ENCODE peak calls at places on chromosomes 1 and 21, in five cellular contexts. C, I, A, K and X are unnamed samples.

GRCh38 chr1:229035054-229035747 is 235.7 kb upstream of the RAB4A start:
- DNase-seq in K (no peak), C (no peak), A (no peak), I (no peak), X (no peak)

GRCh38 chr1:24850353-24850905 is 79.6 kb downstream of the RUNX3 start:
- DNase-seq in A (no peak), C (no peak), K (no peak), I (peak), X (no peak)

GRCh38 chr1:38991638-38992449 is 768 bp downstream of the AKIRIN1 start:
- DNase-seq in K (peak), I (no peak), A (peak), C (peak), X (peak)

GRCh38 chr1:209485167-209485566 is 98.3 kb upstream of the CAMK1G start:
- DNase-seq in C (no peak), K (no peak), A (no peak), I (peak), X (peak)

GRCh38 chr1:156821801-156822200 is 5.2 kb upstream of the SH2D2A start:
- DNase-seq in K (no peak), C (no peak), A (no peak), I (peak), X (peak)

GRCh38 chr21:18147678-18148077 is 97.0 kb upstream of the CHODL start:
- DNase-seq in A (no peak), C (no peak), K (no peak), I (no peak), X (no peak)

GRCh38 chr1:224851210-224851849 is 78.1 kb upstream of the DNAH14 start:
- DNase-seq in C (no peak), I (peak), A (peak), K (peak), X (peak)

GRCh38 chr1:223844521-223844961 is 1.2 kb downstream of the TP53BP2 start:
- DNase-seq in I (peak), K (no peak), A (no peak), C (no peak), X (no peak)

GRCh38 chr1:56515898-56516538 is 63.3 kb downstream of the PLPP3 start:
- DNase-seq in A (no peak), I (no peak), C (no peak), K (no peak), X (no peak)

GRCh38 chr1:108704501-108704900 is 8.2 kb upstream of the FNDC7 start:
- DNase-seq in A (no peak), I (peak), K (no peak), C (no peak), X (peak)

GRCh38 chr1:11145741-11146140 is 43.4 kb upstream of the ANGPTL7 start:
- DNase-seq in I (no peak), K (no peak), C (no peak), A (no peak), X (no peak)

GRCh38 chr1:50980505-50980904 is 10.5 kb downstream of the CDKN2C start:
- DNase-seq in C (no peak), I (no peak), K (no peak), A (no peak), X (no peak)

GRCh38 chr1:220123889-220124288 is 30.0 kb downstream of the IARS2 start:
- DNase-seq in I (peak), A (no peak), C (no peak), K (no peak), X (no peak)

GRCh38 chr1:2233997-2234761 is 6.1 kb downstream of the SKI start:
- DNase-seq in C (peak), A (peak), K (peak), I (peak), X (peak)

GRCh38 chr1:30315185-30315960 is 408.0 kb downstream of the MATN1 start:
- DNase-seq in C (peak), I (peak), K (peak), A (no peak), X (no peak)

GRCh38 chr1:7290971-7291970 is 479.8 kb upstream of the VAMP3 start:
- DNase-seq in A (peak), K (no peak), I (peak), C (no peak), X (no peak)

GRCh38 chr1:94676686-94677085 is 135.1 kb upstream of the F3 start:
- DNase-seq in I (no peak), C (no peak), K (peak), A (no peak), X (no peak)

GRCh38 chr1:174535207-174535606 is 87.4 kb downstream of the GPR52 start:
- DNase-seq in C (no peak), K (no peak), I (peak), A (no peak), X (peak)

GRCh38 chr1:157551694-157552693 is at the start of gene FCRL5:
- DNase-seq in I (no peak), A (no peak), K (no peak), C (no peak), X (no peak)

GRCh38 chr1:42551150-42551549 is 88.1 kb downstream of the CCDC30 start:
- DNase-seq in I (no peak), A (no peak), C (no peak), K (no peak), X (no peak)

GRCh38 chr1:165795894-165796293 is 27.2 kb upstream of the TMCO1 start:
- DNase-seq in I (no peak), A (no peak), K (no peak), C (no peak), X (no peak)

GRCh38 chr1:227766653-227767277 is 31.5 kb downstream of the SNAP47 start:
- DNase-seq in A (no peak), C (no peak), K (no peak), I (no peak), X (no peak)

GRCh38 chr1:165481820-165482532 is 37.0 kb upstream of the RXRG start:
- DNase-seq in K (peak), I (peak), C (no peak), A (peak), X (peak)

GRCh38 chr1:44423706-44424546 is 18.9 kb downstream of the RNF220 start:
- DNase-seq in C (no peak), A (no peak), K (peak), I (peak), X (peak)

GRCh38 chr21:29258626-29259335 is 39.9 kb upstream of the BACH1 start:
- DNase-seq in K (no peak), I (peak), A (no peak), C (no peak), X (peak)

GRCh38 chr21:17802568-17802967 is 16.6 kb downstream of the C21orf91 start:
- DNase-seq in A (no peak), C (no peak), K (no peak), I (peak), X (peak)

GRCh38 chr1:173525936-173526335 is 48.8 kb downstream of the PRDX6 start:
- DNase-seq in K (no peak), I (no peak), A (no peak), C (no peak), X (no peak)

GRCh38 chr1:62448221-62448933 is 11.5 kb downstream of the USP1 start:
- DNase-seq in K (no peak), I (no peak), A (no peak), C (no peak), X (no peak)

GRCh38 chr1:21524686-21525339 is 15.6 kb downstream of the ALPL start:
- DNase-seq in K (peak), C (no peak), I (no peak), A (no peak), X (no peak)

GRCh38 chr1:18875107-18875795 is 15.8 kb upstream of the TAS1R2 start:
- DNase-seq in I (peak), A (peak), C (peak), K (peak), X (peak)

GRCh38 chr1:216793303-216793702 is 70.1 kb upstream of the ESRRG start:
- DNase-seq in I (no peak), A (no peak), K (no peak), C (no peak), X (no peak)

GRCh38 chr1:154568165-154568815 is 712 bp downstream of the CHRNB2 start:
- DNase-seq in I (no peak), K (no peak), A (no peak), C (no peak), X (no peak)

GRCh38 chr1:69915347-69915746 is 290.0 kb downstream of the LRRC40 start:
- DNase-seq in A (no peak), C (no peak), K (no peak), I (peak), X (no peak)

GRCh38 chr1:228297822-228298221 is 90.0 kb downstream of the OBSCN start:
- DNase-seq in K (no peak), A (no peak), I (no peak), C (no peak), X (no peak)

GRCh38 chr1:32332290-32333079 is 3.5 kb downstream of the MARCKSL1 start:
- DNase-seq in A (no peak), I (no peak), C (no peak), K (no peak), X (no peak)

GRCh38 chr1:156050376-156050775 is 3.2 kb downstream of the UBQLN4 start:
- DNase-seq in A (peak), I (no peak), K (no peak), C (no peak), X (peak)

GRCh38 chr1:25774921-25775774 is 24.8 kb upstream of the SELENON start:
- DNase-seq in I (no peak), A (no peak), C (no peak), K (no peak), X (no peak)

GRCh38 chr1:87880747-87881133 is 552.1 kb downstream of the LMO4 start:
- DNase-seq in A (no peak), C (no peak), I (no peak), K (no peak), X (peak)

GRCh38 chr21:25424674-25425073 is 182.6 kb downstream of the MRPL39 start:
- DNase-seq in I (no peak), K (no peak), A (no peak), C (no peak), X (no peak)

GRCh38 chr1:16924919-16925477 is 3.3 kb downstream of the CROCC start:
- DNase-seq in A (peak), K (no peak), C (no peak), I (no peak), X (no peak)
- TF ChIP-seq CTCF in A (no peak), K (no peak), C (no peak), I (no peak), X (peak)

GRCh38 chr1:59878370-59878769 is 48.2 kb downstream of the CYP2J2 start:
- DNase-seq in C (no peak), A (no peak), I (no peak), K (no peak), X (no peak)

GRCh38 chr1:59880001-59880400 is 46.6 kb downstream of the CYP2J2 start:
- DNase-seq in C (no peak), I (no peak), K (no peak), A (no peak), X (no peak)

GRCh38 chr1:59877108-59877682 is 49.4 kb downstream of the CYP2J2 start:
- DNase-seq in K (no peak), C (no peak), A (no peak), I (no peak), X (no peak)

GRCh38 chr1:59880735-59881134 is 45.8 kb downstream of the CYP2J2 start:
- DNase-seq in K (peak), I (peak), A (peak), C (no peak), X (no peak)

DNA sequence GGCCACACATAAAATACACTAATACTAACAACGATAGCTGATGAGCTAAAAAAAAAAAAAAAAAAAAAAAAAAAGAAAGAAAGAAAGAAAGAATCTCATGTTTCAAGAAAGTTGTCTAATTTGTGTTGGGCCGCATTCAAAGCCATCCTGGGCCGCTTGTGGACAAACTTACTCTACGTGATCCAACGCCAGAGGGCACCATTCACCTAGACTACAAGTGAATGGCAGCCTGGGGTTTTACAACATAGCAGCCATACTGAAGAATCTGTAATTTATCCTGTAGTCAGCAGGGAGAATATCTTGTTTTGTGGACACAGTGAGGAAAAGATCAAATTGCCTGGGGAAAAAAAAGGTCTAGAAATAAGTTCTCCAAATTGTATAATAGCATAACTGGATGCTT is 47.0 kb downstream of the CYP2J2 start:
- DNase-seq in K (peak), A (peak), C (no peak), I (peak), X (peak)
- TF ChIP-seq CTCF in K (peak), A (peak), C (no peak), I (peak), X (peak)

GRCh38 chr1:184426278-184426674 is 39.4 kb downstream of the C1orf21 start:
- DNase-seq in C (no peak), K (no peak), A (no peak), I (no peak), X (no peak)

GRCh38 chr1:184423649-184424048 is 36.8 kb downstream of the C1orf21 start:
- DNase-seq in C (no peak), K (no peak), A (no peak), I (no peak), X (no peak)

GRCh38 chr1:184424945-184425344 is 38.1 kb downstream of the C1orf21 start:
- DNase-seq in A (no peak), I (no peak), C (no peak), K (no peak), X (no peak)

GRCh38 chr1:184424171-184424570 is 37.3 kb downstream of the C1orf21 start:
- DNase-seq in I (no peak), C (no peak), A (no peak), K (no peak), X (peak)

DNA sequence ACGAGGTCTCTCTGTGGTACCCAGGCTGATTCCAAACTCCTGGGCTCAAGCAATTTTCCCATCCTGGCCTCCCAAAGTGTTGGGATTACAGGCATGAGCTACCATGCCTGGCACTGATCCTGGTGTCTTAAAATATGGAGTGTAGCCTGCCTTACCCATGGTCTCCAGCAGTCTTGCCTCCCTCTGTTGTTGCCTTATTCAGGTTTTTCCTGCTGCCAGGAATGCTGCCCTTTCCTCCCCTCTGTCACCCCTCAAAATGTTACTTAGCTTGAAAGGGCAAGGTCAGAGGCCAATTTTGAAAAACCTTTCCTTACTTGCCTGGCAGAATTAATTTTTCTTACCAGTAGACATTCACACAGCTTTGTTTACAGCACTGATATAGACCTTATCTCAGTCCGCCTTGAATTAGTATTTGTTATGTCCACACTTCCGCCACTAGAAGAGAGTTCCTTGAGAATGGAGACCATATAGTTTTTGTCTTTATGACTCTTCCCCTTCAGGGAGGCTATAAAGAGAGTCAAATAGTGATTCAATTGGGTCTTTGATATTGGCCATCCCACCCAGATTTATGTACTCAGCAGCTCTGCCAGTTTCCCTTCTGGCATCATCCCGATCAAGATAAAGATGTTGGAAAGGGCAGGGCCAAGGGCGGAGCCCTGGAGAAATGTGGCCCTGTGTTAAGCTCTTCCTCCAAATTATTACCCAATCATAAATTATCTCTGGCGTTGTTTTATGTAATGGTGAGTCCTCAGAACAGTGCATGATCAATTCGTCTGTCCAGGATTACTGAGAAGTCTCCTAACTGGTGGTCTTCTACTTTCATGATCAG is 38.8 kb downstream of the C1orf21 start:
- DNase-seq in K (peak), I (peak), A (no peak), C (no peak), X (no peak)
- TF ChIP-seq CTCF in K (no peak), I (no peak), A (no peak), C (no peak), X (no peak)

GRCh38 chr1:151135433-151136385 is 10.7 kb downstream of the SEMA6C start:
- DNase-seq in K (no peak), A (no peak), C (no peak), I (no peak), X (no peak)
- TF ChIP-seq CTCF in K (no peak), A (no peak), C (no peak), I (no peak), X (peak)

GRCh38 chr1:117059678-117060440 is at the start of gene TTF2:
- DNase-seq in A (peak), C (peak), I (peak), K (peak), X (peak)
- TF ChIP-seq CTCF in A (no peak), C (no peak), I (peak), K (peak), X (peak)